ENCODE peak calls at places on chromosomes 2 and 18, in five cellular contexts. L is A549, B is transverse colon, J is GM12878, K is sigmoid colon. E is an unnamed sample.

GRCh38 chr2:12155308-12156061 is 409.1 kb downstream of the LPIN1 start:
- DNase-seq in L (no peak), B (no peak), K (peak; percentile 74), J (no peak), E (no peak)

GRCh38 chr2:157304811-157305712 is 20.6 kb downstream of the ERMN start:
- DNase-seq in L (no peak), J (no peak), K (no peak), B (no peak), E (no peak)

GRCh38 chr2:215637658-215638057 is 201.8 kb upstream of the FN1 start:
- DNase-seq in B (no peak), L (no peak), K (no peak), J (no peak), E (no peak)

GRCh38 chr2:19607400-19607799 is 249.0 kb upstream of the OSR1 start:
- DNase-seq in L (peak; percentile 30), J (no peak), K (no peak), B (no peak), E (no peak)

GRCh38 chr2:162011718-162012564 is 62.1 kb downstream of the DPP4 start:
- DNase-seq in K (no peak), J (no peak), B (no peak), L (no peak), E (no peak)

GRCh38 chr18:66760559-66760958 is 156.7 kb upstream of the CDH19 start:
- DNase-seq in B (no peak), K (no peak), J (no peak), L (no peak), E (no peak)

GRCh38 chr2:68747413-68747812 is 12.8 kb downstream of the ARHGAP25 start:
- DNase-seq in B (no peak), L (no peak), J (no peak), K (peak; percentile 29), E (peak; percentile 13)

GRCh38 chr18:24413148-24413547 is 13.3 kb upstream of the IMPACT start:
- DNase-seq in K (no peak), B (no peak), J (no peak), L (no peak), E (no peak)

GRCh38 chr2:43100883-43101662 is 125.3 kb downstream of the ZFP36L2 start:
- DNase-seq in J (no peak), L (no peak), B (no peak), K (peak; percentile 84), E (peak; percentile 85)

GRCh38 chr2:23601301-23601965 is 216.5 kb downstream of the KLHL29 start:
- DNase-seq in K (no peak), B (no peak), J (no peak), L (no peak), E (no peak)

GRCh38 chr2:23600336-23600735 is 215.4 kb downstream of the KLHL29 start:
- DNase-seq in K (peak; percentile 83), J (no peak), B (no peak), L (no peak), E (no peak)

GRCh38 chr2:23603581-23603980 is 218.6 kb downstream of the KLHL29 start:
- DNase-seq in J (no peak), K (peak; percentile 73), L (no peak), B (no peak), E (no peak)

GRCh38 chr2:23603156-23603555 is 218.2 kb downstream of the KLHL29 start:
- DNase-seq in K (peak; percentile 59), J (no peak), L (no peak), B (no peak), E (no peak)

GRCh38 chr2:23602113-23602512 is 217.1 kb downstream of the KLHL29 start:
- DNase-seq in B (peak; percentile 55), K (peak; percentile 98), L (peak; percentile 41), J (no peak), E (no peak)
- TF ChIP-seq EP300 in B (peak; percentile 95), K (peak; percentile 98), L (no peak), J (no peak), E (no peak)

GRCh38 chr2:190468814-190469569 is 60.8 kb downstream of the MFSD6 start:
- DNase-seq in L (peak; percentile 39), B (peak; percentile 83), K (peak; percentile 92), J (no peak), E (no peak)
- TF ChIP-seq EP300 in L (no peak), B (peak; percentile 8), K (peak; percentile 72), J (no peak), E (no peak)

GRCh38 chr2:232537079-232537478 is 2.4 kb upstream of the CHRNG start:
- DNase-seq in B (no peak), K (peak; percentile 52), L (no peak), J (no peak), E (no peak)

GRCh38 chr2:232534940-232535735 is 4.4 kb upstream of the CHRNG start:
- DNase-seq in B (no peak), K (peak; percentile 56), J (no peak), L (no peak), E (no peak)

GRCh38 chr2:232532406-232532805 is 6.4 kb downstream of the CHRND start:
- DNase-seq in L (no peak), B (no peak), J (no peak), K (peak; percentile 45), E (no peak)

GRCh38 chr2:232535761-232536530 is 3.5 kb upstream of the CHRNG start:
- DNase-seq in L (no peak), K (peak; percentile 15), J (no peak), B (no peak), E (no peak)

GRCh38 chr2:232533944-232534710 is 5.4 kb upstream of the CHRNG start:
- DNase-seq in L (no peak), J (no peak), K (peak; percentile 32), B (no peak), E (no peak)
- TF ChIP-seq EP300 in L (no peak), J (no peak), K (no peak), B (no peak), E (no peak)

DNA sequence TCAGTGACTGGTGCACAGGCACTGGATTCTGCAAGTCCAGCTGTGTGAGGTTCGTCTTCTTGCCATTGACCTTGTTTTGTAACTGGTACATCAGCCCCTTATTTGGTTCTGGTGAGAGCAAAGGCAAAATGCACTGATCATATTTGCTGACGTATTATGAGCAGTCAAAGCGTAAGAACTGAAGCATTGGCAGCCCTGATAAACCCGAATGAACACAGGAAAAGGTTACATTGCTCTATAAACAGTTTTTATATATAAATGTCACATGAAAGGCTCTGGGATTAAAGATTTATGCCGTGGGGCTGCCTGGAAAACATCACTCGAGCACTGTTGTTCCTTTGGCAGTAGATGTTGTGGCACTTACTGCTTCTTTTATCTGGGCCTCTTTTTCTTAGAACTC is 167.9 kb downstream of the IRS1 start:
- DNase-seq in J (no peak), K (peak; percentile 90), B (peak; percentile 25), L (no peak), E (no peak)
- TF ChIP-seq EP300 in J (no peak), K (peak; percentile 100), B (peak; percentile 98), L (no peak), E (no peak)

DNA sequence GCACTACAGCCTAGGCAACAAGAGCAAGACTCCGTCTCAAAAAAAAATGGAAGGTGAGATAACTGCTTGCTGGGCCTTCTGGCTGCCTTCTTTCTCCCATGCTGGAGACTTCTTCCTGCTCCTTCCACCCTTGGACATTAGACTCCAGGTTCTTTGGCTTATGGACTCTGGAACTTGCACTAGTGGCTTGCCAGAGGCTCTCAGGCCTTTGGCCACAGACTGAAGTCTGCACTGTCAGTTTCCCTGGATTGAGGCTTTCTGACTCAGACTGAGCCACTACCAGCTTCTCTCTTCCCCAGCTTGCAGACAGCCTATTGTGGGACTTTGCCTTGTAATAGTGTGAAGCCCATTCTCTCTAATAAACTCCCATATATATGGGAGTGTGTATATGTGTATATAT is 118.5 kb upstream of the SLC14A2 start:
- DNase-seq in B (no peak), J (no peak), L (no peak), K (no peak), E (no peak)
- TF ChIP-seq EP300 in B (no peak), J (no peak), L (no peak), K (no peak), E (no peak)

GRCh38 chr2:172613035-172613434 is 57.1 kb downstream of the PDK1 start:
- DNase-seq in B (no peak), J (no peak), K (no peak), L (no peak), E (no peak)

GRCh38 chr2:172615862-172616261 is 60.0 kb downstream of the PDK1 start:
- DNase-seq in J (no peak), K (no peak), L (no peak), B (no peak), E (no peak)

GRCh38 chr2:172617115-172617514 is 61.2 kb downstream of the PDK1 start:
- DNase-seq in L (no peak), B (no peak), J (no peak), K (no peak), E (no peak)

GRCh38 chr2:172613610-172614231 is 57.8 kb downstream of the PDK1 start:
- DNase-seq in J (no peak), L (no peak), K (no peak), B (peak; percentile 13), E (no peak)

DNA sequence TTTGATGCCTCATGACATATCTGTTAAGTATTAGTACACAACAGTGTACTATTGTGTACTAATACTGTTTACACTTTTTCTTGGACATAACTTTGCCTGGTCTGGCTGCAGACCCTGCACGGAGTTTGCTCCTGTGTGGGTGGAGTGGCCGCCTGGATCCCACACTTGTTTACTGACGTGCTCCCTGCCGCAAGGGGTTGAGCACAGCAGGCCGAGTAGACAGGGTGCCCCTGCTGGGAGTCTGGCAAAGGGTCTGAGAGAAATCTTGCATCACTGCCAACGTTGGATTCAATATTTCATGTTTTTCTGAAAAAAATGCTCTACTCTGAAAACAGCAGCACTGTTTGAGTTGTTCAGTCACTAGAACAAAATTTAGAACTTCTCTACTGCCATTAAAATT is 59.0 kb downstream of the PDK1 start:
- DNase-seq in K (no peak), L (no peak), J (no peak), B (no peak), E (no peak)
- TF ChIP-seq EP300 in K (no peak), L (no peak), J (no peak), B (no peak), E (no peak)

GRCh38 chr2:174395284-174395968 is at the start of gene SCRN3:
- DNase-seq in L (peak; percentile 85), J (peak; percentile 49), B (peak; percentile 87), K (peak; percentile 84), E (peak; percentile 82)
- TF ChIP-seq EP300 in L (no peak), J (no peak), B (peak; percentile 3), K (no peak), E (no peak)

GRCh38 chr2:166568409-166568808 is 74.4 kb upstream of the SCN7A start:
- DNase-seq in L (no peak), K (no peak), B (no peak), J (no peak), E (no peak)
- TF ChIP-seq EP300 in L (no peak), K (no peak), B (no peak), J (no peak), E (no peak)